ENCODE peak calls at places on chromosomes 13 and 19, in five cellular contexts. A is neural crest cell, I is fibroblast of mammary gland, L is Peyer's patch, F is right lobe of liver. J is an unnamed sample.

GRCh38 chr13:26112843-26113242 is 61.0 kb upstream of the SHISA2 start:
- DNase-seq in A (no peak), I (no peak), L (no peak), F (no peak), J (peak)

GRCh38 chr13:99993660-99994455 is 12.3 kb downstream of the ZIC2 start:
- DNase-seq in A (no peak), I (no peak), L (no peak), F (no peak), J (no peak)

GRCh38 chr19:50162988-50163387 is at the start of gene IZUMO2:
- DNase-seq in A (no peak), I (no peak), L (no peak), F (no peak), J (no peak)

GRCh38 chr13:23866420-23867026 is 22.7 kb downstream of the MIPEP start:
- DNase-seq in A (no peak), I (peak), L (no peak), F (no peak), J (no peak)

GRCh38 chr19:43694553-43694952 is 21.3 kb upstream of the IRGC start:
- DNase-seq in A (no peak), I (no peak), L (no peak), F (no peak), J (no peak)

GRCh38 chr19:50324331-50324730 is 4.8 kb downstream of the KCNC3 start:
- DNase-seq in A (no peak), I (no peak), L (no peak), F (no peak), J (no peak)

GRCh38 chr19:50716178-50717025 is 3.2 kb downstream of the SHANK1 start:
- DNase-seq in A (no peak), I (no peak), L (no peak), F (no peak), J (no peak)

GRCh38 chr13:89455741-89456140 is 1784.6 kb downstream of the SLITRK5 start:
- DNase-seq in A (no peak), I (peak), L (no peak), F (no peak), J (peak)

GRCh38 chr13:76730220-76730619 is 156.0 kb downstream of the KCTD12 start:
- DNase-seq in A (no peak), I (no peak), L (no peak), F (no peak), J (no peak)

GRCh38 chr19:48968179-48968661 is 3.1 kb downstream of the FTL start:
- DNase-seq in A (no peak), I (peak), L (no peak), F (no peak), J (no peak)

GRCh38 chr13:112859128-112859816 is 109.7 kb upstream of the MCF2L start:
- DNase-seq in A (no peak), I (no peak), L (no peak), F (no peak), J (no peak)

GRCh38 chr13:75685239-75685697 is 49.1 kb downstream of the LMO7 start:
- DNase-seq in A (no peak), I (peak), L (no peak), F (no peak), J (peak)

GRCh38 chr13:35891973-35892441 is 239.2 kb downstream of the DCLK1 start:
- DNase-seq in A (no peak), I (peak), L (no peak), F (no peak), J (peak)

DNA sequence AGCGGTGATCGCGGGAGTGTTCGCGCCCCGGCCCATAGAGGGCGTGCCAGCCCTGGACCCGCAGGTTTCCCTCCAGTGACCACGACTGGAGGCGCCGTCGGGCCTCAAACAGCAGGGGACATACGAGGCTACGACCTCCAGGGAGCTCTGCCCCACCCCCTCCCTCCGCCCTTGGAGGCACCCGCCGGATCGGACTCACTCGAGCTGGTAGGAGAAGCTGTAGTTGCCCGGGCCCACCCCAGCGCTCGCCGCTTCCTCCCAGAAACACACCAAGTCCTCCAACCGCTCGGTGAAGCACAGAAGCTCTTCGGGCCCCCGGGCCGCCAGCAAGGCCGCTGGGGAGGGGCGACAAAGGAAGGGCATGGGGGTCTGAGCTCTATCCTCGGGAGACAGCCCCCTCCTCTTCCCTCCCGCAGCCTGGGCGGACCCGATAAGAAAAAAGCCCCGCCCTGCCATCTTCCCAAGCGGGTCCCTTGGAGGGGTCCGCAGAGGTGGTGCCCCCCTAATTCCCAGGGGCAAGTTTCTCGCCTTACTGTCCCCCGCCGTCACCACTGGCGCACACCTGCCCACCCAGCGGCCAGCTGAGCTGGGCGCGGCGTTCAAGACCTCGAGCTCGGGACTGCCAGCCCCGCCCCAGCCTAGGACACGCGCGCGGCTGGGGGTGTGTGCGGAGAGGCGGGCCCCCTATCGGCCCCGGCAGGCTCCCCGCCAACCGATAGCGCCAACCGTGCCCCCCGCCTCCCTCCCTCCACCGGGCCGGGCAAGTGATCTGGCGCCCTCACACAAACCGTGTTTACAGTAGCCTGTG is 1.0 kb downstream of the EPOR start:
- DNase-seq in A (peak), I (no peak), L (peak), F (peak), J (no peak)
- TF ChIP-seq CTCF in A (peak), I (peak), L (peak), F (peak), J (peak)

GRCh38 chr19:46621191-46622117 is 3.4 kb downstream of the PTGIR start:
- DNase-seq in A (no peak), I (no peak), L (no peak), F (no peak), J (no peak)
- TF ChIP-seq CTCF in A (no peak), I (no peak), L (no peak), F (no peak), J (no peak)

GRCh38 chr19:55537741-55538111 is 793 bp upstream of the SBK2 start:
- DNase-seq in A (no peak), I (no peak), L (no peak), F (no peak), J (no peak)
- TF ChIP-seq CTCF in A (no peak), I (no peak), L (no peak), F (no peak), J (no peak)

GRCh38 chr19:58228584-58229254 is at the start of gene ZNF544:
- DNase-seq in A (peak), I (peak), L (peak), F (peak), J (peak)
- TF ChIP-seq CTCF in A (no peak), I (no peak), L (peak), F (no peak), J (no peak)

DNA sequence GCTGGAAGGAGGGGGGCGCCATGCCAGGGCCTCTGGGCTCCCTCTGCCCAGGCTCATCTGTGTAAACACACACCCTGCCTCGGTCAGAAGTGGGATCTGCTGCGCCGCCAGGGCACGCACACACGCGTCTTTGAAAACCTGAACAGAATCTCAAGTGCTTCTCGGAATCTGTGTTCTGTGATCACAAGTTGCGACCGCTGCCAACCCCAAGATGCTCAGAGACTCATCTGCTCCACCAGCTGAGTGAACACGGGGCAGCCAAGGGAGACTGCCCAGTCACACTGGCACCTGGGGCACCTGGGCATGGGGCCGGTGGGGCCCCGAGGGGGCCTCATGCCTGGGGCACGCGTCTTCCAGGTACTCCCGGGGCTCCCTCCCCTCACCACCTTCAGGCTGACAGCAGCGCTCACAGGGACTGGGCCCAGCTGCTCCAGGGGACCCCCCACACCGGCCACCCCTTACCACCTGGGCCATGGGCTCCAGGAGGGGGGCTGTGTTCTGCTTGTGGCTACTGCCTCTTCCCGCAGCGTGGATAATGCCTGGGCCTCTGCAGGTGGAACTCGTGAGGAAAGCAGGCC is 59.0 kb downstream of the KLF2 start:
- DNase-seq in A (no peak), I (no peak), L (peak), F (no peak), J (peak)
- TF ChIP-seq CTCF in A (no peak), I (no peak), L (no peak), F (no peak), J (no peak)

DNA sequence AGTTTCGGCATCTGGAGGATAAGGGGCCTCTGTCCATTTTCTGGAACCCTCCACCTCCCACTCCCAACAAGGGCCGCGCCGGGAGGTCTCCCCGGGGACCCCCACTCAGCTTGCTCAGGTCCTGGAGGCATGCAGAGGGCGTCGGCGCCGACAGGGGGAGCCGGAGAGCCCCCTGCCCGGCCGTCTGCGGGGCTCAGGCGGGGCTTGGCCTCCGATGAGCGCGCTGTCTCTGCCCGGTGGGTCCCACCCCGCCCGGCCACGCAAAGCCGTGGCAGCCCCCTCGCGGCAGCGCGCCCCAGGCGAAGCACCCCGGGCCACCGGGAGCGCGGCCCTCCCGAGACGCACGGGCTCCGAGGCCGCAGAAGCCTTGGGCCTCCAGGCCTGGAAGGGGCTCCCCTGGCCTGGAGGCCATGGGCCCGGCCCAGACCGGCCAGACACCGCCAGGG is 149.7 kb upstream of the ZNF536 start:
- DNase-seq in A (peak), I (no peak), L (no peak), F (no peak), J (no peak)
- TF ChIP-seq CTCF in A (peak), I (no peak), L (peak), F (peak), J (no peak)

GRCh38 chr19:40601061-40601973 is at the start of gene LTBP4:
- DNase-seq in A (no peak), I (no peak), L (no peak), F (no peak), J (no peak)
- TF ChIP-seq CTCF in A (peak), I (no peak), L (no peak), F (no peak), J (no peak)

DNA sequence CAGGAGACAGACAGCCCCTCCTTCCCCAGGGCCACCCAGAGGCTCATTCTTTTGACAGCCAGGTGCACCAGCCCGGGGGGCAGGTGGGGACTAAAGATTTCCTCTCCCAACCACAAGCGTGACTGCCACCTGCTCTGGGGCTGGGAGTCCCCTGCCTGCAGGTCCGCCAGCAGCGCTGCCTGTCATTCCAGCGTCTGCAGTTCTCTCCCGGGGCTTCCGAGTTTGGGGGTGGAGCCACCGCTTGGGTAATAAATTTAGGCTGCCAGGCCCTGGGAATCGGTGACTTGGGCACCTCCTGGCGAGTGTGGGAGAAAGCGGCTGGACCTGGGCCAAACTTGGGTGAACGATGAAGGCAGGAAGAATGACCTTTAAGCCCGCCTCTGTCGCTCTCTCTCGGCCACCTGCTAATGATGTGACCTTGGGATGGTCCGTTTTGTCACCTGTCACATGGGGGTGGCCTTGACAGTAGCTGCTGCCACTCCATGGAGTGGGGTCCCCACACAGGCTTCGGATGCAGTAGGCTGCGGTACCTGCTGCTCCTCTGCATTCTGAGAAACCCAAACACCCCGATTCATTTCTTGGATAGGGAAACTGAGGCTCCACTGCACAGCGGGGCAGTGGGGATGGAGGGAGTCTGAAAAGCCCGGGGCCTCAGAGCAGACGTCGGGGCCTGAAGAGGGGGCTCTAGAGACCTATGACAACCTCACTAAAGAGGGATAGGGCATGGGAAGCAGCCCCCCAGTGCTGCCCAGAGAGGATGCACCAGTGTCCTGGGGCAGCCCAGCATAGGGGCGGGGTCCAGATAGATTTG is 12.8 kb downstream of the FUT6 start:
- DNase-seq in A (peak), I (peak), L (peak), F (peak), J (peak)
- TF ChIP-seq CTCF in A (no peak), I (no peak), L (peak), F (peak), J (peak)

GRCh38 chr19:38675611-38676010 is 28.2 kb downstream of the ACTN4 start:
- DNase-seq in A (no peak), I (no peak), L (no peak), F (no peak), J (no peak)
- TF ChIP-seq CTCF in A (no peak), I (no peak), L (peak), F (no peak), J (no peak)